ENCODE peak calls at places on chromosomes 13 and 19, in eight cellular contexts. F, P, S, Y, W, D, K and R are unnamed samples.

GRCh38 chr13:52739468-52740071 is at the start of gene CNMD:
- DNase-seq in F (no peak), P (peak; percentile 76), S (peak; percentile 50), Y (no peak), W (no peak), D (no peak), K (no peak), R (no peak)

GRCh38 chr13:39892731-39893293 is 237.3 kb downstream of the COG6 start:
- DNase-seq in F (no peak), P (no peak), S (no peak), Y (no peak), W (no peak), D (no peak), K (no peak), R (no peak)

GRCh38 chr13:100788540-100788939 is 113.9 kb upstream of the TMTC4 start:
- DNase-seq in F (no peak), P (peak; percentile 9), S (no peak), Y (no peak), W (no peak), D (no peak), K (no peak), R (peak; percentile 53)

GRCh38 chr13:106186366-106187030 is 349.0 kb downstream of the EFNB2 start:
- DNase-seq in F (no peak), P (no peak), S (no peak), Y (no peak), W (no peak), D (no peak), K (peak; percentile 74), R (no peak)

GRCh38 chr13:49904729-49905456 is 31.2 kb downstream of the SPRYD7 start:
- DNase-seq in F (no peak), P (no peak), S (no peak), Y (no peak), W (no peak), D (no peak), K (no peak), R (no peak)

GRCh38 chr13:43143591-43143990 is 120.2 kb downstream of the DNAJC15 start:
- DNase-seq in F (no peak), P (no peak), S (no peak), Y (no peak), W (no peak), D (no peak), K (no peak), R (no peak)

GRCh38 chr19:16076958-16077611 is 790 bp downstream of the TPM4 start:
- DNase-seq in F (no peak), P (peak; percentile 72), S (peak; percentile 73), Y (no peak), W (no peak), D (peak; percentile 84), K (no peak), R (peak; percentile 30)

GRCh38 chr19:11050323-11051114 is 38.7 kb upstream of the LDLR start:
- DNase-seq in F (no peak), P (no peak), S (no peak), Y (no peak), W (no peak), D (no peak), K (no peak), R (no peak)

GRCh38 chr19:36136975-36137686 is 2.7 kb upstream of the CAPNS1 start:
- DNase-seq in F (no peak), P (no peak), S (no peak), Y (no peak), W (no peak), D (peak; percentile 81), K (peak; percentile 86), R (peak; percentile 35)